ENCODE peak calls at places on chromosomes 7 and 10, in four cellular contexts. One of them, this sample, is unnamed.

GRCh38 chr7:5854738-5855137 is 25.9 kb upstream of the OCM start:
- DNase-seq in ovary: no peak
- DNase-seq in astrocyte: no peak
- DNase-seq in left ventricle myocardium inferior: no peak
- DNase-seq in this sample: no peak

GRCh38 chr10:61623101-61623500 is 39.6 kb upstream of the CABCOCO1 start:
- DNase-seq in ovary: no peak
- DNase-seq in astrocyte: peak; percentile 17
- DNase-seq in left ventricle myocardium inferior: no peak
- DNase-seq in this sample: no peak

GRCh38 chr10:24449334-24449740 is 240.4 kb downstream of the KIAA1217 start:
- DNase-seq in ovary: no peak
- DNase-seq in astrocyte: peak; percentile 53
- DNase-seq in left ventricle myocardium inferior: no peak
- DNase-seq in this sample: no peak

GRCh38 chr10:52871191-52871843 is 98.7 kb upstream of the MBL2 start:
- DNase-seq in ovary: no peak
- DNase-seq in astrocyte: no peak
- DNase-seq in left ventricle myocardium inferior: no peak
- DNase-seq in this sample: no peak

GRCh38 chr7:139570119-139570518 is 46.6 kb downstream of the CLEC2L start:
- DNase-seq in ovary: no peak
- DNase-seq in astrocyte: no peak
- DNase-seq in left ventricle myocardium inferior: no peak
- DNase-seq in this sample: no peak

GRCh38 chr10:104492349-104492940 is 138.8 kb downstream of the CFAP58 start:
- DNase-seq in ovary: no peak
- DNase-seq in astrocyte: peak; percentile 30
- DNase-seq in left ventricle myocardium inferior: peak; percentile 21
- DNase-seq in this sample: no peak

GRCh38 chr10:806451-807162 is 117.1 kb upstream of the DIP2C start:
- DNase-seq in ovary: no peak
- DNase-seq in astrocyte: no peak
- DNase-seq in left ventricle myocardium inferior: no peak
- DNase-seq in this sample: no peak

GRCh38 chr7:147586110-147586509 is 1004.5 kb upstream of the C7orf33 start:
- DNase-seq in ovary: no peak
- DNase-seq in astrocyte: no peak
- DNase-seq in left ventricle myocardium inferior: no peak
- DNase-seq in this sample: no peak

GRCh38 chr7:75072978-75073282 is 672 bp downstream of the RCC1L start:
- DNase-seq in ovary: no peak
- DNase-seq in astrocyte: peak; percentile 20
- DNase-seq in left ventricle myocardium inferior: no peak
- DNase-seq in this sample: no peak

GRCh38 chr7:780516-780915 is 51.8 kb upstream of the SUN1 start:
- DNase-seq in ovary: no peak
- DNase-seq in astrocyte: no peak
- DNase-seq in left ventricle myocardium inferior: no peak
- DNase-seq in this sample: no peak

GRCh38 chr7:101879565-101879964 is 62.1 kb downstream of the CUX1 start:
- DNase-seq in ovary: no peak
- DNase-seq in astrocyte: no peak
- DNase-seq in left ventricle myocardium inferior: no peak
- DNase-seq in this sample: no peak

GRCh38 chr10:79068562-79069324 is at the start of gene ZMIZ1:
- DNase-seq in ovary: peak; percentile 92
- DNase-seq in astrocyte: peak; percentile 89
- DNase-seq in left ventricle myocardium inferior: peak; percentile 89
- DNase-seq in this sample: peak; percentile 96
- TF ChIP-seq CTCF in ovary: no peak
- TF ChIP-seq CTCF in astrocyte: no peak
- TF ChIP-seq CTCF in left ventricle myocardium inferior: peak; percentile 40
- TF ChIP-seq CTCF in this sample: no peak

GRCh38 chr7:116538138-116538537 is 13.3 kb downstream of the CAV1 start:
- DNase-seq in ovary: no peak
- DNase-seq in astrocyte: no peak
- DNase-seq in left ventricle myocardium inferior: no peak
- DNase-seq in this sample: no peak
- H3K4me1 ChIP-seq in ovary: peaks cover 2% of the 10 kb centered on the region
- H3K4me1 ChIP-seq in astrocyte: peaks cover 33% of the 10 kb centered on the region
- H3K4me1 ChIP-seq in left ventricle myocardium inferior: peaks cover 97% of the 10 kb centered on the region
- H3K4me1 ChIP-seq in this sample: no peaks in the 10 kb centered on the region

DNA sequence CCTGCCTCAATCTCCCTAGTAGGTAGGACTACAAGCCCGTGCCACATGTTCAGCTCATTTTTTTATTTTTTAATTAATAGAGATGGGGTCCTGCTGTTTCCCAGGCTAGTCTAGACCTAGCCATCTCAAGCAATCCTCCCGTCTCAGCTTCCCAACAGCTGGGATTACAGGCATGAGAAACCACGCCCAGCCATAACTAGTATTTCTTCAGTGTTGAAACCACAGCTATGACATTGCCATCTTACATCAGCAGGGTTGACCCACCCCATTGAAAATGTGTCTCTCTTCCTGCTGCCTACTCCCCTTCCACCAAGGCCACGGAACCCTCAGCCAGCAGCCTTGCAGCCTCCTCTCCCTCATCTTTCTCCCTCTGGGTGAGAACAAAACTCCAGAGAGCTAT is 62.1 kb upstream of the ZNF746 start:
- DNase-seq in ovary: no peak
- DNase-seq in astrocyte: peak; percentile 59
- DNase-seq in left ventricle myocardium inferior: no peak
- DNase-seq in this sample: no peak
- H3K27ac ChIP-seq in ovary: no peak overlapping the region
- H3K27ac ChIP-seq in astrocyte: no peak overlapping the region
- H3K27ac ChIP-seq in left ventricle myocardium inferior: no peak overlapping the region
- H3K27ac ChIP-seq in this sample: no peak overlapping the region

GRCh38 chr7:31126976-31127375 is 74.9 kb downstream of the ADCYAP1R1 start:
- DNase-seq in ovary: no peak
- DNase-seq in astrocyte: peak; percentile 12
- DNase-seq in left ventricle myocardium inferior: no peak
- DNase-seq in this sample: no peak
- TF ChIP-seq CTCF in ovary: no peak
- TF ChIP-seq CTCF in astrocyte: peak; percentile 53
- TF ChIP-seq CTCF in left ventricle myocardium inferior: no peak
- TF ChIP-seq CTCF in this sample: no peak

DNA sequence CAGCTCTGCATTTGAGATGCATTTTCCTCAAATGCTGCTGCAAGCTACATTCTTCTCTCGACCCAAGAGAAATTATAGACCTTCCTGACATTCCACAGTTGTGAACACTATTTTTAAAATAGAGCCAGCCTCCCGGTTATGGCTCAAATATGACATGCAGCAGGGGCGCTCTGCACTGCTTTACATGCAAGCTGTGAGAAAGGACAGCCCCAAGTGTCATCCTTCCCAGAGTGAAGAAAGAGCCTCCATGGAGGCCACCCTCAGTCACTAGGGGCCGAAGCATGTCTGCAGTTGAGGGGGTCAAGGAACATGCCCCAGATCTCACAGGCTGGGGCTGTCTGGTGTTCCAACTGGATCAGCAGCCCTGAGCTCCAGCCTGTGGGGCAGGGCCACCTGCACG is 63.9 kb upstream of the CHST15 start:
- DNase-seq in ovary: no peak
- DNase-seq in astrocyte: peak; percentile 76
- DNase-seq in left ventricle myocardium inferior: no peak
- DNase-seq in this sample: no peak
- H3K4me1 ChIP-seq in ovary: peaks cover 37% of the 10 kb centered on the region
- H3K4me1 ChIP-seq in astrocyte: peaks cover 38% of the 10 kb centered on the region
- H3K4me1 ChIP-seq in left ventricle myocardium inferior: peaks cover 39% of the 10 kb centered on the region
- H3K4me1 ChIP-seq in this sample: no peaks in the 10 kb centered on the region

GRCh38 chr7:100612730-100613446 is 548 bp downstream of the MOSPD3 start:
- DNase-seq in ovary: no peak
- DNase-seq in astrocyte: no peak
- DNase-seq in left ventricle myocardium inferior: no peak
- DNase-seq in this sample: no peak

GRCh38 chr7:100614308-100614861 is 2.0 kb downstream of the MOSPD3 start:
- DNase-seq in ovary: no peak
- DNase-seq in astrocyte: no peak
- DNase-seq in left ventricle myocardium inferior: no peak
- DNase-seq in this sample: no peak

GRCh38 chr7:100613447-100614185 is 1.3 kb downstream of the MOSPD3 start:
- DNase-seq in ovary: no peak
- DNase-seq in astrocyte: no peak
- DNase-seq in left ventricle myocardium inferior: no peak
- DNase-seq in this sample: no peak

GRCh38 chr7:100607111-100607510 is 4.9 kb downstream of the PCOLCE start:
- DNase-seq in ovary: no peak
- DNase-seq in astrocyte: no peak
- DNase-seq in left ventricle myocardium inferior: no peak
- DNase-seq in this sample: no peak

DNA sequence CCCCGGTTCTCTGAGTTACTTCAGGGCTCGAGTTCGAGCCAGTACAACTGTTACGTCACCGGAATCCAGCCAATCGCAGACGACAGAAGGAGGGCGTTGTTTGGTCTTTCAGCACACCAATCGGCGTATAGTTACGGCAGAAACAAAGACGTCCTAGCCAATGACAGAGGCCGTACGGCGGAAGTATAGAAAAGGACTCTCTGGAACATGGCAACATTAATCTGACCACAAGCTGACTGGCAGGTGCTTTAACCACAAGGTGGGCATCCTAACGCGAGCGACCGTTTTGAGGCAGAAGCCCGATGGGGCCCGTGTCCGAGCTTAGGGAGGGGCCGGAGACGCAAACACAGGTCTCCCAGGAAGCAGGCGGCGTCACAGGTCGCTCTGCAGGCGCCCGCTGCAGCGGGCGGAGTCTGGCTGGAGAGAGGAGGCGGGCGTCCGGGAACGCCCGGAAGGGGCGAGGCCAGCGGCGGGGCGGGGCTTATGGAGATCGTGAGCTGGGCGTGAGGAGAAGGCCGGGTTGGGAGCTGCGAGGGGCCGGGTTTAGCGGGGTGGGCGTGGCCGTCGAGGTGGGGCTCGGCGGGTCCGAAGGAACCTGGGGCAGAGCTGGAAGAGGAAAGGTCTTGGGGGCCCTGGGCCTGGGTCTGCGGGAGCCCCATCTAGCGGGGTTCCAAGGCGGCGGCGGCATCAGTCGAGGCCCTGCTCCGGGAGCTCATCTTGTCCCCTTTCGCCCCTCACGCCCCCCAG is at the start of gene MOSPD3:
- DNase-seq in ovary: peak; percentile 99
- DNase-seq in astrocyte: peak; percentile 99
- DNase-seq in left ventricle myocardium inferior: peak; percentile 98
- DNase-seq in this sample: peak; percentile 100
- H3K27ac ChIP-seq in ovary: peak within 1 kb of the TSS; percentile 25
- H3K27ac ChIP-seq in astrocyte: peak within 1 kb of the TSS; percentile 80
- H3K27ac ChIP-seq in left ventricle myocardium inferior: peak within 1 kb of the TSS; percentile 98
- H3K27ac ChIP-seq in this sample: peak within 1 kb of the TSS; percentile 95

GRCh38 chr7:105230486-105230885 is 158.2 kb downstream of the SRPK2 start:
- DNase-seq in ovary: no peak
- DNase-seq in astrocyte: no peak
- DNase-seq in left ventricle myocardium inferior: no peak
- DNase-seq in this sample: no peak

GRCh38 chr7:105227391-105227790 is 161.3 kb downstream of the SRPK2 start:
- DNase-seq in ovary: no peak
- DNase-seq in astrocyte: no peak
- DNase-seq in left ventricle myocardium inferior: no peak
- DNase-seq in this sample: no peak

GRCh38 chr7:105229641-105230040 is 159.1 kb downstream of the SRPK2 start:
- DNase-seq in ovary: no peak
- DNase-seq in astrocyte: no peak
- DNase-seq in left ventricle myocardium inferior: no peak
- DNase-seq in this sample: no peak

GRCh38 chr7:105224884-105225651 is 163.7 kb downstream of the SRPK2 start:
- DNase-seq in ovary: no peak
- DNase-seq in astrocyte: peak; percentile 93
- DNase-seq in left ventricle myocardium inferior: no peak
- DNase-seq in this sample: no peak

GRCh38 chr7:105228555-105228954 is 160.2 kb downstream of the SRPK2 start:
- DNase-seq in ovary: no peak
- DNase-seq in astrocyte: no peak
- DNase-seq in left ventricle myocardium inferior: no peak
- DNase-seq in this sample: no peak
- TF ChIP-seq CTCF in ovary: no peak
- TF ChIP-seq CTCF in astrocyte: no peak
- TF ChIP-seq CTCF in left ventricle myocardium inferior: no peak
- TF ChIP-seq CTCF in this sample: no peak

DNA sequence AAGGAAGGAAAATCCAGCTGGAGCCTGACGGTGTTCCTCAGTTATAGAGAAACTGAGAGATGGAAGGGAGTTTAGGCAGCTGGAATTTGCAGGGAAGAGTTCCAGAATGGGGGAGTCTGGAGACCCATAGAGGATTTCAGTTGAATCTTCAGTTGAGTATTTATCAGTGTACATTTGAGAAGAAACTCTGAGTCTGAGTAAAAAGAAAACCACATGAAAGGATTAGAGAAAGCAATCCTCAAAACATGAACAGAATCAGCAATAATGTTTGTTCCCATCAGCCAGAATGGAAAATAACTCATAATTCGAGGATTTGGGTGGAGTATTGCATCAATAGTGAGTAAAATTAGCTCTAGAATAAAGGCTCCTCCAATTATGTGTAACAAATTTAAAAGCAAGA is 130.1 kb upstream of the AHR start:
- DNase-seq in ovary: no peak
- DNase-seq in astrocyte: no peak
- DNase-seq in left ventricle myocardium inferior: no peak
- DNase-seq in this sample: no peak
- H3K4me1 ChIP-seq in ovary: no peaks in the 10 kb centered on the region
- H3K4me1 ChIP-seq in astrocyte: no peaks in the 10 kb centered on the region
- H3K4me1 ChIP-seq in left ventricle myocardium inferior: no peaks in the 10 kb centered on the region
- H3K4me1 ChIP-seq in this sample: no peaks in the 10 kb centered on the region

This sample was measured in right atrium auricular region.